ENCODE peak calls at places on chromosomes 12 and 14, in four cellular contexts. Z, A, D and R are unnamed samples.
A peak's percentile ranks its signal among the peaks of the same experiment; 100 is the strongest.

GRCh38 chr12:24822121-24822899 is 126.6 kb downstream of the BCAT1 start:
- DNase-seq in A (no peak), Z (no peak), D (no peak), R (no peak)

GRCh38 chr12:9936597-9936996 is 4.4 kb upstream of the CLEC2A start:
- DNase-seq in D (no peak), Z (no peak), A (no peak), R (no peak)

GRCh38 chr14:91281346-91281745 is 36.8 kb upstream of the GPR68 start:
- DNase-seq in D (no peak), Z (peak; percentile 3), A (no peak), R (peak; percentile 47)

GRCh38 chr12:52534482-52534881 is 14.3 kb upstream of the KRT5 start:
- DNase-seq in A (no peak), Z (no peak), D (no peak), R (no peak)

GRCh38 chr12:108886873-108887629 is 7.2 kb downstream of the DAO start:
- DNase-seq in Z (no peak), A (no peak), D (no peak), R (no peak)

GRCh38 chr14:106665814-106666213 is 1139.4 kb downstream of the TMEM121 start:
- DNase-seq in A (no peak), D (no peak), Z (no peak), R (no peak)

GRCh38 chr12:51371295-51371953 is 19.8 kb downstream of the GALNT6 start:
- DNase-seq in Z (peak; percentile 83), D (no peak), A (no peak), R (peak; percentile 89)

GRCh38 chr12:40405419-40405818 is 180.6 kb downstream of the LRRK2 start:
- DNase-seq in A (no peak), Z (no peak), D (no peak), R (no peak)

GRCh38 chr14:92160619-92161018 is 38.9 kb downstream of the CPSF2 start:
- DNase-seq in Z (no peak), A (no peak), D (no peak), R (no peak)

GRCh38 chr12:68932123-68932700 is 759 bp downstream of the CPM start:
- DNase-seq in D (peak; percentile 18), Z (no peak), A (no peak), R (no peak)

GRCh38 chr12:32158525-32158924 is 51.9 kb downstream of the BICD1 start:
- DNase-seq in Z (no peak), A (no peak), D (no peak), R (no peak)

GRCh38 chr12:109994262-109995175 is 1.6 kb downstream of the GIT2 start:
- DNase-seq in D (peak; percentile 59), A (no peak), Z (no peak), R (no peak)

GRCh38 chr12:5213990-5214389 is 170.3 kb downstream of the KCNA5 start:
- DNase-seq in D (no peak), Z (no peak), A (no peak), R (no peak)

GRCh38 chr12:62854024-62854423 is 80.9 kb downstream of the PPM1H start:
- DNase-seq in D (no peak), Z (no peak), A (no peak), R (no peak)

GRCh38 chr12:121839993-121840761 is 18.5 kb downstream of the HPD start:
- DNase-seq in D (no peak), Z (no peak), A (no peak), R (no peak)

GRCh38 chr12:125283521-125283920 is 218.3 kb downstream of the AACS start:
- DNase-seq in D (no peak), Z (no peak), A (no peak), R (no peak)

GRCh38 chr14:37792124-37792523 is 196.7 kb downstream of the TTC6 start:
- DNase-seq in D (no peak), A (no peak), Z (no peak), R (no peak)

GRCh38 chr14:71651228-71651627 is 281.0 kb upstream of the RGS6 start:
- DNase-seq in A (no peak), Z (peak; percentile 56), D (no peak), R (no peak)

GRCh38 chr12:55899035-55899434 is 28.7 kb downstream of the PYM1 start:
- DNase-seq in A (no peak), D (no peak), Z (no peak), R (no peak)

GRCh38 chr12:119609358-119609757 is 15.8 kb downstream of the TMEM233 start:
- DNase-seq in D (no peak), A (no peak), Z (no peak), R (no peak)

GRCh38 chr12:101619868-101620761 is 25.3 kb downstream of the MYBPC1 start:
- DNase-seq in A (no peak), D (no peak), Z (no peak), R (no peak)

GRCh38 chr12:132133952-132134652 is 10.0 kb downstream of the DDX51 start:
- DNase-seq in Z (no peak), A (no peak), D (no peak), R (peak; percentile 81)

GRCh38 chr12:91951571-91951970 is 194.1 kb downstream of the BTG1 start:
- DNase-seq in Z (no peak), D (no peak), A (no peak), R (no peak)

GRCh38 chr12:114399664-114400211 is 6.2 kb downstream of the TBX5 start:
- DNase-seq in D (no peak), Z (no peak), A (no peak), R (peak; percentile 72)

GRCh38 chr12:72134934-72135333 is 137.2 kb upstream of the TRHDE start:
- DNase-seq in D (no peak), A (no peak), Z (no peak), R (no peak)

GRCh38 chr12:66903782-66904396 is 225.0 kb upstream of the GRIP1 start:
- DNase-seq in D (peak; percentile 47), A (no peak), Z (no peak), R (no peak)

GRCh38 chr12:101877816-101878811 is 734 bp downstream of the DRAM1 start:
- DNase-seq in D (peak; percentile 43), Z (no peak), A (peak; percentile 31), R (peak; percentile 81)

GRCh38 chr14:44846232-44846824 is 115.4 kb downstream of the KLHL28 start:
- DNase-seq in A (peak; percentile 9), Z (no peak), D (peak; percentile 73), R (no peak)

GRCh38 chr12:112971248-112971647 is 7.1 kb upstream of the OAS2 start:
- DNase-seq in D (peak; percentile 63), Z (no peak), A (no peak), R (peak; percentile 46)

GRCh38 chr12:129877383-129877782 is 26.4 kb downstream of the TMEM132D start:
- DNase-seq in Z (no peak), D (no peak), A (no peak), R (no peak)

GRCh38 chr14:76919811-76920571 is 93.8 kb downstream of the LRRC74A start:
- DNase-seq in A (no peak), D (peak; percentile 97), Z (peak; percentile 71), R (no peak)

GRCh38 chr12:121825041-121825523 is 21.3 kb downstream of the SETD1B start:
- DNase-seq in Z (no peak), A (no peak), D (no peak), R (no peak)

GRCh38 chr12:132211326-132211725 is 67.1 kb downstream of the NOC4L start:
- DNase-seq in Z (no peak), D (no peak), A (no peak), R (no peak)

GRCh38 chr12:3753549-3754284 is 808 bp upstream of the CRACR2A start:
- DNase-seq in Z (no peak), D (peak; percentile 12), A (no peak), R (no peak)

GRCh38 chr14:98580131-98580678 is 691.8 kb downstream of the BCL11B start:
- DNase-seq in D (no peak), Z (no peak), A (no peak), R (no peak)

GRCh38 chr12:120126635-120127005 is 10.1 kb upstream of the RAB35 start:
- DNase-seq in D (peak; percentile 93), Z (peak; percentile 85), A (no peak), R (peak; percentile 87)

GRCh38 chr12:51675062-51675803 is 84.2 kb downstream of the SCN8A start:
- DNase-seq in D (no peak), A (no peak), Z (no peak), R (no peak)

GRCh38 chr12:67026847-67027246 is 242.3 kb upstream of the CAND1 start:
- DNase-seq in A (no peak), Z (no peak), D (no peak), R (no peak)